ENCODE peak calls at places on chromosomes 6 and 20, in five cellular contexts. T is fibroblast of the aortic adventitia, D is heart left ventricle, J is coronary artery, Z is Caki2. I is an unnamed sample.

GRCh38 chr6:128601060-128601459 is 80.7 kb upstream of the PTPRK start:
- DNase-seq in T (peak; percentile 16), D (no peak), J (no peak), Z (no peak), I (no peak)

GRCh38 chr6:84021625-84022024 is 11.9 kb upstream of the MRAP2 start:
- DNase-seq in T (no peak), D (no peak), J (no peak), Z (no peak), I (no peak)

GRCh38 chr6:159170999-159171712 is 2.0 kb downstream of the FNDC1 start:
- DNase-seq in T (peak; percentile 75), D (peak; percentile 35), J (no peak), Z (no peak), I (no peak)

GRCh38 chr6:81621816-81622395 is 130.6 kb downstream of the TENT5A start:
- DNase-seq in T (no peak), D (no peak), J (no peak), Z (no peak), I (no peak)

GRCh38 chr6:16228709-16229665 is 9.4 kb upstream of the GMPR start:
- DNase-seq in T (peak; percentile 20), D (no peak), J (no peak), Z (no peak), I (no peak)

GRCh38 chr6:42046491-42047219 is 3.7 kb upstream of the TAF8 start:
- DNase-seq in T (peak; percentile 58), D (no peak), J (no peak), Z (no peak), I (no peak)

GRCh38 chr20:53857723-53858236 is 212.6 kb downstream of the BCAS1 start:
- DNase-seq in T (no peak), D (no peak), J (no peak), Z (no peak), I (no peak)

GRCh38 chr6:28383235-28384142 is 16.1 kb downstream of the ZSCAN12 start:
- DNase-seq in T (peak; percentile 82), D (peak; percentile 86), J (peak; percentile 91), Z (peak; percentile 89), I (peak; percentile 90)

GRCh38 chr6:147257760-147258159 is 53.5 kb downstream of the STXBP5 start:
- DNase-seq in T (no peak), D (no peak), J (no peak), Z (no peak), I (no peak)

GRCh38 chr6:26592649-26593048 is 4.1 kb upstream of the ABT1 start:
- DNase-seq in T (no peak), D (no peak), J (no peak), Z (peak; percentile 22), I (no peak)

GRCh38 chr6:131262060-131262459 is 126.8 kb downstream of the AKAP7 start:
- DNase-seq in T (no peak), D (no peak), J (no peak), Z (no peak), I (no peak)

I was measured in mucosa of gallbladder.